ENCODE peak calls at places on chromosome 22, in nine cellular contexts. N is NT2/D1, S is keratinocyte, Z is MM.1S, P is mammary epithelial cell, I is neuronal stem cell, W is endodermal cell, Y is HCT116, D is fibroblast of lung. G is an unnamed sample. For H3K4me1, the result is how much of the 10 kb centered on the place peaks cover.

GRCh38 chr22:25930710-25931353 is 188.8 kb downstream of the MYO18B start:
- DNase-seq in N (no peak), S (no peak), Z (no peak), P (no peak), I (no peak), W (peak), Y (no peak), D (no peak), G (no peak)

GRCh38 chr22:48239461-48240164 is 1477.2 kb downstream of the TBC1D22A start:
- DNase-seq in N (peak), S (no peak), Z (no peak), P (no peak), I (peak), W (peak), Y (no peak), D (no peak), G (no peak)

GRCh38 chr22:17675584-17675983 is 37.0 kb downstream of the BCL2L13 start:
- DNase-seq in N (no peak), S (no peak), Z (no peak), P (no peak), I (no peak), W (no peak), Y (no peak), D (no peak), G (no peak)

GRCh38 chr22:22474733-22475132 is 33.8 kb downstream of the ZNF280B start:
- DNase-seq in N (no peak), S (no peak), Z (no peak), P (no peak), I (no peak), W (peak), Y (no peak), D (no peak), G (no peak)

GRCh38 chr22:50244420-50245213 is at the start of gene TUBGCP6:
- DNase-seq in N (peak), S (no peak), Z (peak), P (peak), I (peak), W (peak), Y (peak), D (peak), G (peak)

GRCh38 chr22:45101828-45102227 is 61.9 kb upstream of the NUP50 start:
- DNase-seq in N (peak), S (no peak), Z (peak), P (peak), I (no peak), W (peak), Y (no peak), D (peak), G (no peak)

GRCh38 chr22:35205956-35206355 is 51.3 kb upstream of the HMGXB4 start:
- DNase-seq in N (no peak), S (no peak), Z (no peak), P (peak), I (no peak), W (no peak), Y (no peak), D (peak), G (no peak)

GRCh38 chr22:38756631-38757463 is 1.0 kb upstream of the SUN2 start:
- DNase-seq in N (no peak), S (no peak), Z (no peak), P (no peak), I (no peak), W (no peak), Y (no peak), D (no peak), G (peak)

GRCh38 chr22:23075050-23075449 is 4.7 kb downstream of the GNAZ start:
- DNase-seq in N (no peak), S (no peak), Z (no peak), P (no peak), I (no peak), W (no peak), Y (no peak), D (no peak), G (peak)

GRCh38 chr22:23113067-23113846 is 28.5 kb downstream of the RSPH14 start:
- DNase-seq in N (no peak), S (no peak), Z (no peak), P (no peak), I (no peak), W (no peak), Y (no peak), D (peak), G (no peak)

GRCh38 chr22:49381595-49382450 is 445.9 kb downstream of the BRD1 start:
- DNase-seq in N (no peak), S (no peak), Z (no peak), P (no peak), I (no peak), W (peak), Y (no peak), D (no peak), G (no peak)

GRCh38 chr22:50734986-50735738 is 2.8 kb upstream of the ACR start:
- DNase-seq in N (no peak), S (no peak), Z (no peak), P (no peak), I (no peak), W (no peak), Y (no peak), D (no peak), G (peak)

GRCh38 chr22:49305966-49306631 is 521.6 kb downstream of the BRD1 start:
- DNase-seq in N (no peak), S (no peak), Z (no peak), P (no peak), I (no peak), W (peak), Y (no peak), D (no peak), G (no peak)

GRCh38 chr22:23565942-23566715 is 14.0 kb downstream of the IGLL1 start:
- DNase-seq in N (no peak), S (no peak), Z (no peak), P (no peak), I (peak), W (peak), Y (no peak), D (no peak), G (peak)

GRCh38 chr22:33866521-33866920 is 53.8 kb downstream of the LARGE1 start:
- DNase-seq in N (no peak), S (no peak), Z (no peak), P (no peak), I (no peak), W (no peak), Y (no peak), D (no peak), G (no peak)

GRCh38 chr22:35530700-35531099 is 9.9 kb upstream of the RASD2 start:
- DNase-seq in N (no peak), S (no peak), Z (no peak), P (no peak), I (no peak), W (no peak), Y (no peak), D (no peak), G (no peak)

GRCh38 chr22:36384766-36385400 is 2.9 kb downstream of the MYH9 start:
- DNase-seq in N (no peak), S (no peak), Z (peak), P (no peak), I (no peak), W (peak), Y (no peak), D (peak), G (no peak)

GRCh38 chr22:27959335-27960090 is 40.5 kb upstream of the PITPNB start:
- DNase-seq in N (no peak), S (no peak), Z (no peak), P (no peak), I (no peak), W (no peak), Y (no peak), D (no peak), G (no peak)

GRCh38 chr22:24926849-24927579 is 19.5 kb downstream of the LHFPL7 start:
- DNase-seq in N (no peak), S (no peak), Z (no peak), P (peak), I (no peak), W (no peak), Y (no peak), D (peak), G (no peak)

GRCh38 chr22:30860176-30861105 is 108.1 kb downstream of the MORC2 start:
- DNase-seq in N (no peak), S (no peak), Z (no peak), P (no peak), I (no peak), W (peak), Y (no peak), D (no peak), G (no peak)

GRCh38 chr22:50699754-50700386 is 27.2 kb downstream of the SHANK3 start:
- DNase-seq in N (no peak), S (no peak), Z (no peak), P (no peak), I (no peak), W (peak), Y (no peak), D (no peak), G (peak)

GRCh38 chr22:25702571-25703167 is 39.3 kb upstream of the MYO18B start:
- DNase-seq in N (no peak), S (no peak), Z (no peak), P (peak), I (no peak), W (no peak), Y (no peak), D (no peak), G (no peak)

GRCh38 chr22:23518381-23519187 is 61.5 kb downstream of the IGLL1 start:
- DNase-seq in N (no peak), S (no peak), Z (no peak), P (no peak), I (no peak), W (no peak), Y (no peak), D (no peak), G (peak)

GRCh38 chr22:47407626-47408025 is 645.2 kb downstream of the TBC1D22A start:
- DNase-seq in N (no peak), S (no peak), Z (no peak), P (no peak), I (no peak), W (no peak), Y (no peak), D (no peak), G (peak)

GRCh38 chr22:38239101-38239761 is 33.6 kb downstream of the TMEM184B start:
- DNase-seq in N (no peak), S (no peak), Z (no peak), P (peak), I (no peak), W (no peak), Y (no peak), D (peak), G (no peak)

GRCh38 chr22:24247564-24248344 is 2.9 kb upstream of the GGT5 start:
- DNase-seq in N (peak), S (peak), Z (peak), P (peak), I (peak), W (peak), Y (peak), D (peak), G (peak)

GRCh38 chr22:44408227-44409192 is 89.5 kb downstream of the RTL6 start:
- DNase-seq in N (no peak), S (no peak), Z (no peak), P (no peak), I (no peak), W (peak), Y (no peak), D (no peak), G (peak)

GRCh38 chr22:44941176-44941575 is 68.6 kb downstream of the PHF21B start:
- DNase-seq in N (no peak), S (no peak), Z (no peak), P (no peak), I (no peak), W (no peak), Y (no peak), D (no peak), G (peak)

GRCh38 chr22:24796056-24796455 is 10.0 kb upstream of the SGSM1 start:
- DNase-seq in N (no peak), S (no peak), Z (no peak), P (no peak), I (no peak), W (no peak), Y (no peak), D (no peak), G (no peak)

GRCh38 chr22:47328550-47329243 is 566.2 kb downstream of the TBC1D22A start:
- DNase-seq in N (no peak), S (peak), Z (no peak), P (peak), I (no peak), W (no peak), Y (peak), D (peak), G (no peak)

GRCh38 chr22:44329179-44329796 is 16.5 kb upstream of the SHISAL1 start:
- DNase-seq in N (no peak), S (no peak), Z (peak), P (no peak), I (no peak), W (no peak), Y (no peak), D (no peak), G (no peak)

GRCh38 chr22:50059185-50059880 is 1.2 kb upstream of the TTLL8 start:
- DNase-seq in N (peak), S (no peak), Z (peak), P (no peak), I (peak), W (peak), Y (no peak), D (peak), G (peak)

GRCh38 chr22:29346659-29347058 is 31.2 kb upstream of the RASL10A start:
- DNase-seq in N (no peak), S (no peak), Z (no peak), P (no peak), I (no peak), W (no peak), Y (no peak), D (no peak), G (no peak)

GRCh38 chr22:44956835-44957234 is 53.0 kb downstream of the PHF21B start:
- DNase-seq in N (no peak), S (no peak), Z (no peak), P (no peak), I (no peak), W (peak), Y (no peak), D (no peak), G (no peak)

GRCh38 chr22:35894464-35894878 is 134.2 kb downstream of the RBFOX2 start:
- DNase-seq in N (no peak), S (no peak), Z (no peak), P (peak), I (no peak), W (no peak), Y (no peak), D (peak), G (no peak)

GRCh38 chr22:25148149-25148691 is 51.4 kb upstream of the CRYBB3 start:
- DNase-seq in N (no peak), S (no peak), Z (no peak), P (no peak), I (no peak), W (peak), Y (no peak), D (no peak), G (no peak)

GRCh38 chr22:31244943-31245451 is 32.9 kb downstream of the LIMK2 start:
- DNase-seq in N (no peak), S (no peak), Z (no peak), P (no peak), I (no peak), W (no peak), Y (no peak), D (no peak), G (no peak)

GRCh38 chr22:19757140-19757984 is 3.2 kb upstream of the TBX1 start:
- DNase-seq in N (no peak), S (no peak), Z (peak), P (no peak), I (no peak), W (peak), Y (no peak), D (no peak), G (no peak)
- H3K4me1 ChIP-seq in N (under half), S (under half), Z (under half), P (under half), I (under half), W (under half), Y (under half), D (under half), G (under half)

DNA sequence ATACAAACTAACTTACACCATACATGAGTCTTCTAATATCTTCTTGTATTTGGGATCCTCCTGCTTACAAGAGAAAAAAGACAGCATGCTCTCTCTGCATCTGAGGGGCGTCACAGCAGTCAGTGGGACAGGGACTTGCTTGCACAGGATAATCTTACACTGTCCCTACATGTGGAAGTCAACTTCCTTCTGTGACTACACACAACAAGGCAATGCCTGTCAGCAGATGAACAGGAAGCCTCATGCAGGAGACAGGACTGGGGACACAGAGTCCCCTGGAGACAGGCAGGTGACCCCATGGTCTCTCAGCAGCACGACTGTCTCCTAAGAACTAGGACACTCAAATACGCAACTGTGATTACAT is 54.8 kb downstream of the PACSIN2 start:
- DNase-seq in N (no peak), S (no peak), Z (no peak), P (no peak), I (no peak), W (peak), Y (no peak), D (no peak), G (no peak)
- H3K9ac ChIP-seq in N (no peak), S (no peak), Z (no peak), P (peak), I (no peak), W (peak), Y (peak), D (peak), G (no peak)

GRCh38 chr22:46240073-46240472 is 10.0 kb downstream of the CDPF1 start:
- DNase-seq in N (no peak), S (no peak), Z (no peak), P (no peak), I (no peak), W (no peak), Y (no peak), D (no peak), G (no peak)

GRCh38 chr22:46240917-46241316 is 9.2 kb downstream of the CDPF1 start:
- DNase-seq in N (no peak), S (no peak), Z (no peak), P (no peak), I (no peak), W (no peak), Y (no peak), D (no peak), G (no peak)

GRCh38 chr22:46238541-46238940 is 11.6 kb downstream of the CDPF1 start:
- DNase-seq in N (no peak), S (no peak), Z (no peak), P (no peak), I (no peak), W (no peak), Y (no peak), D (no peak), G (no peak)

GRCh38 chr22:46240506-46240905 is 9.6 kb downstream of the CDPF1 start:
- DNase-seq in N (no peak), S (no peak), Z (no peak), P (no peak), I (no peak), W (no peak), Y (no peak), D (no peak), G (no peak)

GRCh38 chr22:46239261-46240048 is 10.6 kb downstream of the CDPF1 start:
- DNase-seq in N (no peak), S (no peak), Z (no peak), P (no peak), I (no peak), W (no peak), Y (no peak), D (no peak), G (no peak)
- H3K4me1 ChIP-seq in N (under half), S (under half), Z (under half), P (under half), I (under half), W (under half), Y (under half), D (under half), G (under half)

GRCh38 chr22:42294034-42294985 is 23.9 kb upstream of the TCF20 start:
- DNase-seq in N (no peak), S (no peak), Z (no peak), P (peak), I (peak), W (peak), Y (no peak), D (peak), G (no peak)
- H3K9ac ChIP-seq in N (no peak), S (no peak), Z (no peak), P (no peak), I (no peak), W (no peak), Y (no peak), D (no peak), G (no peak)